ENCODE peak calls at places on chromosomes 11 and 22, in four cellular contexts. G is K562, N is endothelial cell of umbilical vein, B is HCT116. A is an unnamed sample.

GRCh38 chr11:43789700-43790443 is 90.8 kb upstream of the ALKBH3 start:
- DNase-seq in G (no peak), N (peak; percentile 8), B (peak; percentile 22), A (no peak)

GRCh38 chr11:9160166-9160565 is 68.8 kb upstream of the SCUBE2 start:
- DNase-seq in B (no peak), G (no peak), N (peak; percentile 87), A (no peak)

GRCh38 chr22:30004101-30004500 is 76.2 kb upstream of the HORMAD2 start:
- DNase-seq in G (no peak), B (no peak), N (no peak), A (no peak)

GRCh38 chr11:17890333-17890732 is 122.5 kb downstream of the SERGEF start:
- DNase-seq in B (no peak), N (no peak), G (no peak), A (no peak)

GRCh38 chr11:62024975-62025374 is 57.5 kb upstream of the FTH1 start:
- DNase-seq in N (no peak), B (no peak), G (no peak), A (no peak)

GRCh38 chr11:111010391-111011354 is 234.9 kb upstream of the POU2AF2 start:
- DNase-seq in B (no peak), G (no peak), N (no peak), A (no peak)

GRCh38 chr11:103609117-103610066 is 427.0 kb upstream of the DDI1 start:
- DNase-seq in B (peak; percentile 78), N (peak; percentile 89), G (no peak), A (no peak)

GRCh38 chr22:27244328-27244727 is 557.2 kb downstream of the MN1 start:
- DNase-seq in B (no peak), G (no peak), N (no peak), A (no peak)

GRCh38 chr11:14144905-14145304 is 182.4 kb downstream of the SPON1 start:
- DNase-seq in G (no peak), B (no peak), N (no peak), A (no peak)

DNA sequence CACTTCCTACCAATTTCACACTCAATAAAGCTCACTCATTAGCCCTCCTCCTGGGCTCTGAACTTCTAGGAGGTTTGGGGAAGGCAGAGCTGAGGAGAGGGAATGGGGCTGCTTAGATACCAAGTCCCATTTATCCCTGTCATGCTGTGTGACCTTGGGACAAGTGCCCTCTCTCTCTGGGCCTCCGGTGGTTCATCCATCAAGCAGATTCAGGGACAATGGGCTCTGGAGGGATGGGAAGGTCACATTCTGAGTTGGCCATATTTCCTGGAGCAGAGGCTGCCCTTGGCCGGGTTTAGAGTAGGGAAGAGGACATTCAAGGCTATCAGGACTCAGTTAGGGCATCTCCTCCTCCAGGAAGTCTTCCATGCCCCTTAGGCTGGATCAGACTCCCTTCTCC is 66.7 kb downstream of the PDE2A start:
- DNase-seq in B (no peak), G (no peak), N (no peak), A (no peak)
- H3K27ac ChIP-seq in B (no peak overlapping the region), G (no peak overlapping the region), N (no peak overlapping the region), A (no peak overlapping the region)

GRCh38 chr22:48901324-48901723 is 926.3 kb downstream of the BRD1 start:
- DNase-seq in N (no peak), G (no peak), B (no peak), A (no peak)
- H3K9me3 ChIP-seq in N (peaks cover 3% of the 10 kb centered on the region), G (no peaks in the 10 kb centered on the region), B (no peaks in the 10 kb centered on the region), A (no peaks in the 10 kb centered on the region)

GRCh38 chr22:21587803-21588611 is 20.5 kb downstream of the UBE2L3 start:
- DNase-seq in B (no peak), N (no peak), G (peak; percentile 74), A (no peak)

GRCh38 chr22:21579474-21579851 is 11.9 kb downstream of the UBE2L3 start:
- DNase-seq in G (no peak), N (no peak), B (no peak), A (no peak)

GRCh38 chr22:21585389-21585788 is 17.9 kb downstream of the UBE2L3 start:
- DNase-seq in N (no peak), B (no peak), G (no peak), A (no peak)

DNA sequence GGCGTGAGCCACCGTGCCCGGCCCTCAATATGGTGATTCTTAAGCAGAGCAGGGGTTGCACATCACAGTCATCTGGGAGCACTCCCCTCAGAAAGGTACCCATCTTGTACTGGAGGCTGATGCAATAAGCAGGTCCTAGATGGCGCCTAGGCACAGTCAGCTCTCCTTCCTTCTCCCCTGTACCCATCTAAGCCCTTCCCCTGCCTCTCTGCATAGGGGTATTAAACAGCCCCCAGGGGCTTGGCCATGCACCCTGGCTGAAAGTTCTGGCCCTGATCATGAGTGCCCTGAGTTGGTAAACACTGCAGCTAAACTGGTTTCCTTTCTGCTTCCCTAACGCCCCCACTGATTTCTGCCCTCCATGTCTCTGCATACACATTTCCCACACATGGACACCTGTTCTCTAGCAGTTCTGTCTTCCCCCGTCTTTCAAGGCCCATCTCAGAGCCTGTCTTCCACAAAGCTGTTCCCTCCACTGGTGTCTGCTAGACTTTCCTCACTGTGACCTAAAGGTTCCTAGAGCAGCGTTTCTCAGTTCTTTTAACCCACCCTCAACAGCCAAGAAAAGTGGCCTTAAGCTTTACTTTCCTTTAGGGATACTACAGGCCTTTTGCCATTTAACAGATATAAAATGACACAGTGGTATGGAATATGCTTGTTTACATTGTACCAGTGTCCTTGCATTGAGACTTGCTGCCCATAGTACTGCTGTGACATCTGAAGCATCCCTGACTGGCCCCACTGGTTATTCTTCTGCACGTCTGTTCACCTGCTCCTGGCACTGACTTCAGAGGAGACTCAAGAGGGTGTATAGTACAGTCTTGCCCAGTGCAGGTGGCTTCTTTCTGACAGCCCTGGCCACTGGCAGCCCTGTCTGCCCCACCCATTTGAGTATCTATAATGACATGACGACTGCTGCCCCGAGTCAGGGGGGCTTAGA is 15.6 kb downstream of the UBE2L3 start:
- DNase-seq in B (no peak), N (no peak), G (no peak), A (no peak)
- TF ChIP-seq POLR2AphosphoS5 in B (no peak), N (no peak), G (no peak), A (no peak)

GRCh38 chr22:46360891-46361290 is 25.4 kb downstream of the TRMU start:
- DNase-seq in B (no peak), G (no peak), N (no peak), A (no peak)

GRCh38 chr22:46362934-46363515 is 27.5 kb downstream of the TRMU start:
- DNase-seq in G (no peak), N (no peak), B (no peak), A (no peak)

GRCh38 chr22:46360097-46360496 is 24.6 kb downstream of the TRMU start:
- DNase-seq in N (no peak), G (no peak), B (no peak), A (no peak)

GRCh38 chr22:46362221-46362933 is 26.9 kb downstream of the TRMU start:
- DNase-seq in B (no peak), N (no peak), G (no peak), A (no peak)

GRCh38 chr22:46361861-46362220 is 26.3 kb downstream of the TRMU start:
- DNase-seq in G (no peak), N (no peak), B (no peak), A (no peak)
- H3K27ac ChIP-seq in G (no peak overlapping the region), N (no peak overlapping the region), B (no peak overlapping the region), A (no peak overlapping the region)

GRCh38 chr11:83528225-83528624 is 242.1 kb upstream of the CCDC90B start:
- DNase-seq in B (no peak), G (no peak), N (no peak), A (no peak)
- H3K9me3 ChIP-seq in B (no peaks in the 10 kb centered on the region), G (no peaks in the 10 kb centered on the region), N (no peaks in the 10 kb centered on the region), A (no peaks in the 10 kb centered on the region)

DNA sequence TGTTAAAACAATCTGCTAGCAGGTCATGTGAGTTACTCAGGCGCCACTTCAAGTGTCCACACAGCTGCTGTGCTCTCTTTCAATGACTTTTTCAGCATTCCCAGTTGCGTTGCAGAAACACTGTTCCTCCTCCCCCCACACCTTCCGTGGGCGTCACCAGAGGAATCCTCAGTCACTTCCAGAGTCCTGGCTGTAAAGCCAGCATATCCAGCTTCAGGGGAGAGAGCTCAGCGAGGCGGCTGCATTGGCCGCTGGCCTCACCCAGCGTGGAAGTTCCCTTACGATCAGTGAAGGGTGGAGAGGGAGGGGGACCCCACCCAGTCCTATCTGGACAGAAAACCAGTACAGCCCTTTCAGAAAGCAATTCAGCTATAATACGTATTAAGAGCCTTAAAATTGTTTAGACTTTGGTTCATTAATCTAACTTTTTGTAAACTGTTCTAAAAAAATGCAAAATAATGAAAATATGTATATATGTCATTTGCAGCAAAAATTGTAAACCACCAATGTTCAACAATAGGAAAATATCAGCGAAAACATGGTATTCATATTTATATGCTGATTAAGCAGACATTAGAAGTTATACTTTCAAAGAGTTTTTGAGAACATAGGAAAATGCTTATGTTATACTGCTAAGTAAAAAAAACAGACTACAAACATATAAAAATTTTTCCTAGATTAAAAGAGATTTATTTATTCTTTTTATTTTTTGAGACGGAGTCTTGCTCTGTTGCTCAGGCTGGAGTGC is 2.8 kb upstream of the ANO9 start:
- DNase-seq in G (peak; percentile 68), B (no peak), N (no peak), A (no peak)
- TF ChIP-seq POLR2AphosphoS5 in G (no peak), B (no peak), N (no peak), A (no peak)

DNA sequence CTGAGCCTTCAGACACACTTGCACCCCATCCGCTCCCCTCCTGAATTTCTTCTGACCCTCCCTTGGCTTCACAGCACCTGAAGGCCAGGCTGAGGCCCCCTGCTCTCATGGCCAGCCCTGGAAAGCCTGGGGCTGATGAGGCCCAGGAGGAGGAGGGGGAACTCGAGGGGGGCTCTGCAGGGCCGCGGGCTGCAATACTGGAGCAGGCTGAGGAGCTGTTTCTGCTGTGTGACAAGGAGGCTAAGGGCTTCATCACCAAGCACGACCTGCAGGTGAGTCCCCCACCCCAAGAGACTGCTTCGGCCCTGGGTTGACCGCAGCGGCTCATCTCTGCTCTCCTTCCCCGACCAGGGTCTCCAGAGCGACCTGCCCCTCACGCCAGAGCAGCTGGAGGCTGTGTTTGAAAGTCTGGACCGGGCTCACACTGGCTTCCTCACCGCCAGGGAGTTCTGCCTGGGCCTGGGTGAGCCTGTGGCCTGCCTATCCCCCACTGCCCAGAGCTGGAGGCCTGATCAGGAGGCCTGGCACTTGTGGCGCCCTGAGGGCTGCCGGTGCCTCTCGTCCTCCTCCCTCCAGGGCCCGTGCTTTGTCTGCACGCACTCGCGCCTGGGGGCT is 889 bp downstream of the CRACR2B start:
- DNase-seq in G (no peak), B (no peak), N (no peak), A (no peak)
- H3K27ac ChIP-seq in G (no peak overlapping the region), B (peak overlapping the region; percentile 89), N (peak overlapping the region; percentile 35), A (peak overlapping the region; percentile 79)